ENCODE peak calls at places on chromosomes 1 and 21, in ten cellular contexts. N is adrenal gland, C is uterus, G is body of pancreas, U is heart left ventricle, D is IMR-90, M is stomach, S is tibial nerve, R is thyroid gland, Z is ovary. J is an unnamed sample.

GRCh38 chr1:247360991-247361721 is 29.5 kb upstream of the ZNF496 start:
- DNase-seq in N (peak; percentile 36), C (peak; percentile 78), G (peak; percentile 31), U (peak; percentile 73), D (peak; percentile 21), M (no peak), S (peak; percentile 28), R (peak; percentile 69), Z (peak; percentile 70), J (peak; percentile 18)

GRCh38 chr1:200707116-200707515 is 31.6 kb upstream of the CAMSAP2 start:
- DNase-seq in N (no peak), C (no peak), G (no peak), U (no peak), D (no peak), M (no peak), S (no peak), R (no peak), Z (no peak), J (no peak)

GRCh38 chr21:41377715-41378114 is 15.9 kb downstream of the MX2 start:
- DNase-seq in N (no peak), C (peak; percentile 10), G (no peak), U (no peak), D (no peak), M (no peak), S (no peak), R (no peak), Z (no peak), J (no peak)

GRCh38 chr1:174996474-174996873 is 3.3 kb upstream of the CACYBP start:
- DNase-seq in N (no peak), C (no peak), G (no peak), U (no peak), D (peak; percentile 49), M (no peak), S (no peak), R (no peak), Z (no peak), J (peak; percentile 34)

GRCh38 chr1:84719477-84720274 is 29.4 kb upstream of the SSX2IP start:
- DNase-seq in N (no peak), C (no peak), G (no peak), U (no peak), D (peak; percentile 12), M (no peak), S (no peak), R (no peak), Z (no peak), J (no peak)

GRCh38 chr1:15692121-15692682 is 8.1 kb downstream of the PLEKHM2 start:
- DNase-seq in N (no peak), C (no peak), G (no peak), U (no peak), D (no peak), M (no peak), S (no peak), R (no peak), Z (no peak), J (peak; percentile 66)

GRCh38 chr21:42220138-42220701 is 1.3 kb downstream of the ABCG1 start:
- DNase-seq in N (peak; percentile 85), C (peak; percentile 54), G (peak; percentile 82), U (peak; percentile 73), D (peak; percentile 82), M (peak; percentile 69), S (peak; percentile 59), R (peak; percentile 65), Z (peak; percentile 39), J (peak; percentile 76)

GRCh38 chr1:234600418-234601216 is 9.4 kb downstream of the IRF2BP2 start:
- DNase-seq in N (no peak), C (peak; percentile 65), G (peak; percentile 81), U (peak; percentile 59), D (no peak), M (peak; percentile 66), S (no peak), R (peak; percentile 67), Z (peak; percentile 68), J (peak; percentile 85)

GRCh38 chr1:168338589-168339503 is 58.2 kb downstream of the TBX19 start:
- DNase-seq in N (no peak), C (no peak), G (no peak), U (no peak), D (no peak), M (no peak), S (no peak), R (no peak), Z (no peak), J (no peak)

GRCh38 chr1:156488566-156489165 is 11.9 kb downstream of the MEF2D start:
- DNase-seq in N (no peak), C (no peak), G (no peak), U (no peak), D (no peak), M (no peak), S (no peak), R (no peak), Z (no peak), J (no peak)

GRCh38 chr1:156487862-156488261 is 12.7 kb downstream of the MEF2D start:
- DNase-seq in N (no peak), C (no peak), G (no peak), U (peak; percentile 15), D (no peak), M (no peak), S (no peak), R (peak; percentile 84), Z (no peak), J (no peak)

GRCh38 chr1:156489935-156490293 is 10.7 kb downstream of the MEF2D start:
- DNase-seq in N (no peak), C (no peak), G (no peak), U (no peak), D (no peak), M (no peak), S (no peak), R (no peak), Z (no peak), J (no peak)

GRCh38 chr1:156490401-156491032 is 10.1 kb downstream of the MEF2D start:
- DNase-seq in N (no peak), C (peak; percentile 57), G (no peak), U (peak; percentile 77), D (no peak), M (no peak), S (no peak), R (peak; percentile 83), Z (peak; percentile 67), J (no peak)

GRCh38 chr1:156489166-156489934 is 11.2 kb downstream of the MEF2D start:
- DNase-seq in N (no peak), C (no peak), G (peak; percentile 54), U (peak; percentile 75), D (peak; percentile 36), M (no peak), S (no peak), R (peak; percentile 65), Z (peak; percentile 56), J (peak; percentile 68)
- TF ChIP-seq POLR2A in N (no peak), C (no peak), G (no peak), U (no peak), D (no peak), M (no peak), S (no peak), R (no peak), Z (no peak), J (no peak)

DNA sequence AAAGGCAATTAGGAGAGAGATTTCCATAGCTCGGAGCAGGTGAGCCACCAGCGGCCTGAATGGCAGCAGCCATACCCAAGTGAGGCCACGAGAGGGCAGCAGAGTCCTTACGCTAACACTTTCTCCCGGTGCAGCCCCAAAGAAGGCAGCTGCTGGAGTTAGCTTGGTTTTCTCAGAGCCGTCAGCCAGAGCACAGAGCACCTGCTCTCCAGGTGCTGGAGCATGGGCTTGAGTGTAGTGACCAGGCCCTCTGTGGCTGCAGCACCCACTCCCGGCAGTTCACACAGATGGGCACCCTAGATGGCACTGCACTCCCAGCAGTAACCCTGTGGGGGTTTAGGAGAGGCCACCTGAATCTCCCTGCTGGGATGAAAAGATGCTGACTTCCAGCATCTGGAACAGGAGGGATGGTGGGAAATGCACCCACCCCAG is 45.8 kb downstream of the TMCC2 start:
- DNase-seq in N (peak; percentile 77), C (peak; percentile 84), G (peak; percentile 95), U (peak; percentile 85), D (peak; percentile 76), M (peak; percentile 94), S (peak; percentile 88), R (peak; percentile 93), Z (peak; percentile 87), J (peak; percentile 73)
- TF ChIP-seq POLR2A in N (no peak), C (no peak), G (no peak), U (no peak), D (peak; percentile 43), M (no peak), S (no peak), R (no peak), Z (no peak), J (no peak)

GRCh38 chr1:160874935-160875334 is 10.0 kb downstream of the ITLN1 start:
- DNase-seq in N (no peak), C (no peak), G (no peak), U (no peak), D (no peak), M (no peak), S (no peak), R (no peak), Z (no peak), J (no peak)

GRCh38 chr1:160877221-160877620 is 7.8 kb downstream of the ITLN1 start:
- DNase-seq in N (no peak), C (no peak), G (no peak), U (no peak), D (no peak), M (no peak), S (no peak), R (no peak), Z (no peak), J (peak; percentile 18)

GRCh38 chr1:160879056-160879455 is 5.9 kb downstream of the ITLN1 start:
- DNase-seq in N (no peak), C (no peak), G (no peak), U (no peak), D (no peak), M (no peak), S (no peak), R (no peak), Z (no peak), J (no peak)

GRCh38 chr1:160876311-160876710 is 8.7 kb downstream of the ITLN1 start:
- DNase-seq in N (no peak), C (no peak), G (no peak), U (no peak), D (no peak), M (no peak), S (no peak), R (no peak), Z (no peak), J (no peak)
- TF ChIP-seq POLR2A in N (no peak), C (no peak), G (no peak), U (no peak), D (no peak), M (no peak), S (no peak), R (no peak), Z (no peak), J (no peak)

DNA sequence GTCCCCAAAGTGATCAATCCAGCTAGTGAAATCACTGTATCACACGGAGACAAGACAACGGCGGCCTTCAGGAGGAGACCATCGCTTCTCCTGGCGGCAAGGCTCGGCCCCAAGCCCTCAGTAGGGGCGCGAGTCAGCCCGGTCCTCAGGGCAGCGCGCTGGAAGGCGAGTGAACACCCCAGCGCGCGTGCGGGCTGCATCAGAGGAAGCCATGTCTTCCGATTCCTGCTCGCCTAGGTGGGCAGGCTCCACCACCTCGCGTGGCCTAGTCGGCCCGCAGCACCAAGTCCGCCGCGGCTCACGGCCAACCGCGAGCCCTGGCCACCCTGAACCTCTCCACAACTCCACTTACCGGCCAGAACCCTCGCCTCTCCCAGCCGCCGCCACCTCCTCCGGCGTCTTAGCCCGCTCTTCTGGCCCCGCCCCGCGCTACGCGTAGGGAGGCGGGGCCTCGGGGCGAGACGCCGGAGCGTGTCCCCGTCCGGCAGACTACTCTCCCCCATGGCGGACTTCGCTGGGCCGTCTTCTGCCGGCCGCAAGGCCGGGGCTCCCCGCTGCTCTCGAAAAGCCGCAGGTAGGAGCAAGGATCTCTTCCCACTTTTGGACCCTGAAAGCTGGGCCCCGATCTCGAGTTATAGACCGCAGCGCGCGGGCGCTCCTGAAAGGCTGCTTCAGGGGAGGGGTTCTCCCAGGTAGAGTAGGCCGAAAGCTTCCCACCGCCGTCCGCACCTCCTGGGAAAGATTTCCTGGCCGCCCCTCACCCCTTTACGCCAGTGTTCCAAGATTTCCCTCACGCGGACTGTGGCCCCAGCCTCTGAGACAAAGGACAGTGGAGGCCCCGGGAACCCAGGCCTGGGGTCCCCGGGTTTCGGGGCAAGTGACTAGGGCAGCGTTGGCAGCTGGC is at the start of the genes GLMN and RPAP2:
- DNase-seq in N (peak; percentile 83), C (peak; percentile 70), G (peak; percentile 80), U (peak; percentile 85), D (peak; percentile 81), M (peak; percentile 80), S (peak; percentile 53), R (peak; percentile 87), Z (peak; percentile 86), J (peak; percentile 87)
- TF ChIP-seq POLR2A in N (peak; percentile 53), C (peak; percentile 77), G (peak; percentile 86), U (peak; percentile 92), D (peak; percentile 74), M (no peak), S (peak; percentile 55), R (no peak), Z (peak; percentile 61), J (peak; percentile 87)